ENCODE peak calls at places on chromosomes 16 and 17, in seven cellular contexts. One of them, this sample, is unnamed. For H3K36me3, the result is how much of the 10 kb centered on the place peaks cover.

GRCh38 chr17:78072961-78073360 is 55.6 kb downstream of the TMC6 start:
- DNase-seq in right atrium auricular region: no peak
- DNase-seq in endothelial cell of umbilical vein: no peak
- DNase-seq in vagina: no peak
- DNase-seq in spleen: no peak
- DNase-seq in endodermal cell: no peak
- DNase-seq in heart right ventricle: no peak
- DNase-seq in this sample: no peak

GRCh38 chr17:57649731-57650484 is 95.2 kb downstream of the CCDC182 start:
- DNase-seq in vagina: no peak
- DNase-seq in endodermal cell: peak
- DNase-seq in right atrium auricular region: no peak
- DNase-seq in endothelial cell of umbilical vein: no peak
- DNase-seq in heart right ventricle: no peak
- DNase-seq in spleen: no peak
- DNase-seq in this sample: no peak

GRCh38 chr17:81967533-81968395 is 6.8 kb upstream of the NOTUM start:
- DNase-seq in endodermal cell: peak
- DNase-seq in vagina: no peak
- DNase-seq in heart right ventricle: peak
- DNase-seq in endothelial cell of umbilical vein: no peak
- DNase-seq in spleen: peak
- DNase-seq in right atrium auricular region: peak
- DNase-seq in this sample: no peak

GRCh38 chr17:34725008-34725407 is 145.6 kb downstream of the TMEM132E start:
- DNase-seq in right atrium auricular region: no peak
- DNase-seq in endothelial cell of umbilical vein: no peak
- DNase-seq in vagina: no peak
- DNase-seq in heart right ventricle: no peak
- DNase-seq in spleen: no peak
- DNase-seq in endodermal cell: peak
- DNase-seq in this sample: no peak

GRCh38 chr16:84963046-84963445 is 48.3 kb downstream of the ZDHHC7 start:
- DNase-seq in heart right ventricle: no peak
- DNase-seq in spleen: no peak
- DNase-seq in vagina: no peak
- DNase-seq in endodermal cell: no peak
- DNase-seq in endothelial cell of umbilical vein: no peak
- DNase-seq in right atrium auricular region: no peak
- DNase-seq in this sample: no peak

GRCh38 chr16:23428351-23428750 is 24.6 kb downstream of the COG7 start:
- DNase-seq in spleen: no peak
- DNase-seq in endothelial cell of umbilical vein: no peak
- DNase-seq in endodermal cell: no peak
- DNase-seq in heart right ventricle: no peak
- DNase-seq in right atrium auricular region: no peak
- DNase-seq in vagina: no peak
- DNase-seq in this sample: no peak

GRCh38 chr17:49290690-49291326 is 60.2 kb upstream of the PHOSPHO1 start:
- DNase-seq in vagina: no peak
- DNase-seq in spleen: no peak
- DNase-seq in endothelial cell of umbilical vein: peak
- DNase-seq in endodermal cell: peak
- DNase-seq in right atrium auricular region: no peak
- DNase-seq in heart right ventricle: peak
- DNase-seq in this sample: peak

GRCh38 chr16:12614662-12615278 is 188.9 kb downstream of the CPPED1 start:
- DNase-seq in vagina: no peak
- DNase-seq in heart right ventricle: no peak
- DNase-seq in spleen: no peak
- DNase-seq in endodermal cell: peak
- DNase-seq in right atrium auricular region: no peak
- DNase-seq in endothelial cell of umbilical vein: no peak
- DNase-seq in this sample: no peak

GRCh38 chr16:86322840-86323239 is 187.5 kb upstream of the FOXF1 start:
- DNase-seq in vagina: no peak
- DNase-seq in endothelial cell of umbilical vein: no peak
- DNase-seq in right atrium auricular region: no peak
- DNase-seq in heart right ventricle: no peak
- DNase-seq in endodermal cell: no peak
- DNase-seq in spleen: no peak
- DNase-seq in this sample: no peak

GRCh38 chr17:12673788-12674187 is 8.1 kb downstream of the MYOCD start:
- DNase-seq in right atrium auricular region: no peak
- DNase-seq in spleen: no peak
- DNase-seq in endodermal cell: no peak
- DNase-seq in vagina: no peak
- DNase-seq in endothelial cell of umbilical vein: no peak
- DNase-seq in heart right ventricle: no peak
- DNase-seq in this sample: no peak

GRCh38 chr17:49401971-49402491 is 12.7 kb downstream of the PHB1 start:
- DNase-seq in vagina: no peak
- DNase-seq in right atrium auricular region: no peak
- DNase-seq in spleen: no peak
- DNase-seq in endothelial cell of umbilical vein: no peak
- DNase-seq in heart right ventricle: no peak
- DNase-seq in endodermal cell: peak
- DNase-seq in this sample: no peak

GRCh38 chr16:30657866-30658730 is at the start of gene FBRS:
- DNase-seq in vagina: peak
- DNase-seq in endodermal cell: peak
- DNase-seq in heart right ventricle: peak
- DNase-seq in right atrium auricular region: peak
- DNase-seq in spleen: peak
- DNase-seq in endothelial cell of umbilical vein: peak
- DNase-seq in this sample: peak

GRCh38 chr16:30656388-30656787 is 1.8 kb upstream of the FBRS start:
- DNase-seq in vagina: no peak
- DNase-seq in endodermal cell: no peak
- DNase-seq in right atrium auricular region: no peak
- DNase-seq in spleen: no peak
- DNase-seq in heart right ventricle: no peak
- DNase-seq in endothelial cell of umbilical vein: no peak
- DNase-seq in this sample: no peak

GRCh38 chr16:30654856-30655255 is 3.4 kb upstream of the FBRS start:
- DNase-seq in heart right ventricle: no peak
- DNase-seq in right atrium auricular region: no peak
- DNase-seq in endothelial cell of umbilical vein: no peak
- DNase-seq in spleen: no peak
- DNase-seq in endodermal cell: no peak
- DNase-seq in vagina: no peak
- DNase-seq in this sample: no peak

GRCh38 chr16:30656974-30657865 is 1.0 kb upstream of the FBRS start:
- DNase-seq in vagina: no peak
- DNase-seq in right atrium auricular region: peak
- DNase-seq in endothelial cell of umbilical vein: no peak
- DNase-seq in endodermal cell: no peak
- DNase-seq in heart right ventricle: no peak
- DNase-seq in spleen: peak
- DNase-seq in this sample: no peak

GRCh38 chr16:30655815-30656347 is 2.4 kb upstream of the FBRS start:
- DNase-seq in vagina: no peak
- DNase-seq in endothelial cell of umbilical vein: no peak
- DNase-seq in heart right ventricle: no peak
- DNase-seq in endodermal cell: no peak
- DNase-seq in spleen: peak
- DNase-seq in right atrium auricular region: no peak
- DNase-seq in this sample: no peak
- TF ChIP-seq CTCF in vagina: no peak
- TF ChIP-seq CTCF in endothelial cell of umbilical vein: no peak
- TF ChIP-seq CTCF in heart right ventricle: no peak
- TF ChIP-seq CTCF in endodermal cell: no peak
- TF ChIP-seq CTCF in spleen: no peak
- TF ChIP-seq CTCF in right atrium auricular region: no peak
- TF ChIP-seq CTCF in this sample: no peak

DNA sequence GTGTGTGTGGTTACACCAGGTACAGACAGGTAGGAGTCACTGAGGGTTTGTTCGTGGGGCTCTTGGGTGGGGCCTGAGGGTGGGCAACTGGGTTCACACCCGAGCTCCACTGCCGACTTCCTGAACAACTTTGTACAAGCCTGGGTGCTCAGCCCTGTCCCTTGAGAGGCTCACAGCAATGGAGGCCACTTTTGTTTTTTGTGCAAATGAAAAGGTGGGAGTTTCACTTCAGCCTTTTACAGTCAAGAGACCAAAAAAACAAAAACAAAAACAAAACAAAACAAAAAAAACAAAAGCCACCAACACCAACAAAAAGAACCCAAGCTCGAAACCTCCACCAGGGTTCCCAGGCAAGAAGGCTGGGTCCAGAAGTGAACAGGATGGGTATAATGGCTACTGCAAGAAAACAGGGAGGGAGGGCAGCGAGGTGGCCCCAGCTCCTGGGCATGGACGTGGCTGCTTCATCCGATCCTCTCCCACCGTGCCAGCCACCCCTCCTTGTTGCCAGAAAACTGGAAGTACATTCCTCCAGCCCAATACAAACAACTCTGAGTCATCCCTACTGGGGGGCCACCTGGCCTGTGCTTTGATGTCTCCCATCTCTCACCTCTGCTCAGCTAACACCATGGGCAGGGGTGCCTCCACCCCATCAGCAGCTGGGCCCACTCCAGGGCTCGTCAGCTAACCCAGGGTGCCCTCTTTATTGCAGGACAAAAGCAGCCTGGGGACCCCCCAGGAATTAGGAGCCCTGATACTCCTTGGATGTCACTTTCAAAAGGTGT is 2.1 kb downstream of the RHBDF2 start:
- DNase-seq in spleen: no peak
- DNase-seq in heart right ventricle: no peak
- DNase-seq in endothelial cell of umbilical vein: no peak
- DNase-seq in endodermal cell: no peak
- DNase-seq in vagina: no peak
- DNase-seq in right atrium auricular region: no peak
- DNase-seq in this sample: no peak
- H3K4me3 ChIP-seq in spleen: peak
- H3K4me3 ChIP-seq in heart right ventricle: peak
- H3K4me3 ChIP-seq in endothelial cell of umbilical vein: no peak
- H3K4me3 ChIP-seq in endodermal cell: no peak
- H3K4me3 ChIP-seq in vagina: no peak
- H3K4me3 ChIP-seq in right atrium auricular region: peak
- H3K4me3 ChIP-seq in this sample: no peak

GRCh38 chr16:3727806-3728381 is 10.6 kb upstream of the TRAP1 start:
- DNase-seq in endodermal cell: no peak
- DNase-seq in endothelial cell of umbilical vein: no peak
- DNase-seq in heart right ventricle: no peak
- DNase-seq in vagina: no peak
- DNase-seq in right atrium auricular region: no peak
- DNase-seq in spleen: peak
- DNase-seq in this sample: no peak

GRCh38 chr16:3730161-3731125 is 13.1 kb upstream of the TRAP1 start:
- DNase-seq in right atrium auricular region: no peak
- DNase-seq in endothelial cell of umbilical vein: no peak
- DNase-seq in spleen: peak
- DNase-seq in heart right ventricle: no peak
- DNase-seq in vagina: no peak
- DNase-seq in endodermal cell: no peak
- DNase-seq in this sample: no peak

GRCh38 chr16:3728424-3729160 is 11.3 kb upstream of the TRAP1 start:
- DNase-seq in endothelial cell of umbilical vein: no peak
- DNase-seq in vagina: no peak
- DNase-seq in heart right ventricle: no peak
- DNase-seq in spleen: peak
- DNase-seq in right atrium auricular region: no peak
- DNase-seq in endodermal cell: no peak
- DNase-seq in this sample: no peak

GRCh38 chr16:3731126-3731935 is 14.0 kb upstream of the TRAP1 start:
- DNase-seq in spleen: peak
- DNase-seq in right atrium auricular region: no peak
- DNase-seq in vagina: no peak
- DNase-seq in endodermal cell: no peak
- DNase-seq in heart right ventricle: no peak
- DNase-seq in endothelial cell of umbilical vein: no peak
- DNase-seq in this sample: no peak

GRCh38 chr16:3729161-3730112 is 12.1 kb upstream of the TRAP1 start:
- DNase-seq in endothelial cell of umbilical vein: no peak
- DNase-seq in vagina: no peak
- DNase-seq in spleen: peak
- DNase-seq in heart right ventricle: no peak
- DNase-seq in endodermal cell: no peak
- DNase-seq in right atrium auricular region: no peak
- DNase-seq in this sample: no peak
- H3K36me3 ChIP-seq in endothelial cell of umbilical vein: under half
- H3K36me3 ChIP-seq in vagina: under half
- H3K36me3 ChIP-seq in spleen: half or more
- H3K36me3 ChIP-seq in heart right ventricle: under half
- H3K36me3 ChIP-seq in endodermal cell: under half
- H3K36me3 ChIP-seq in right atrium auricular region: half or more
- H3K36me3 ChIP-seq in this sample: half or more

GRCh38 chr17:45051060-45051719 is at the start of gene DCAKD:
- DNase-seq in right atrium auricular region: peak
- DNase-seq in endothelial cell of umbilical vein: peak
- DNase-seq in spleen: peak
- DNase-seq in endodermal cell: peak
- DNase-seq in heart right ventricle: peak
- DNase-seq in vagina: no peak
- DNase-seq in this sample: peak
- TF ChIP-seq CTCF in right atrium auricular region: no peak
- TF ChIP-seq CTCF in endothelial cell of umbilical vein: no peak
- TF ChIP-seq CTCF in spleen: peak
- TF ChIP-seq CTCF in endodermal cell: no peak
- TF ChIP-seq CTCF in heart right ventricle: peak
- TF ChIP-seq CTCF in vagina: no peak
- TF ChIP-seq CTCF in this sample: no peak

GRCh38 chr16:11327277-11328171 is 17.7 kb upstream of the RMI2 start:
- DNase-seq in vagina: no peak
- DNase-seq in endodermal cell: peak
- DNase-seq in heart right ventricle: peak
- DNase-seq in spleen: no peak
- DNase-seq in endothelial cell of umbilical vein: no peak
- DNase-seq in right atrium auricular region: no peak
- DNase-seq in this sample: no peak
- H3K4me3 ChIP-seq in vagina: no peak
- H3K4me3 ChIP-seq in endodermal cell: no peak
- H3K4me3 ChIP-seq in heart right ventricle: no peak
- H3K4me3 ChIP-seq in spleen: no peak
- H3K4me3 ChIP-seq in endothelial cell of umbilical vein: no peak
- H3K4me3 ChIP-seq in right atrium auricular region: no peak
- H3K4me3 ChIP-seq in this sample: no peak

DNA sequence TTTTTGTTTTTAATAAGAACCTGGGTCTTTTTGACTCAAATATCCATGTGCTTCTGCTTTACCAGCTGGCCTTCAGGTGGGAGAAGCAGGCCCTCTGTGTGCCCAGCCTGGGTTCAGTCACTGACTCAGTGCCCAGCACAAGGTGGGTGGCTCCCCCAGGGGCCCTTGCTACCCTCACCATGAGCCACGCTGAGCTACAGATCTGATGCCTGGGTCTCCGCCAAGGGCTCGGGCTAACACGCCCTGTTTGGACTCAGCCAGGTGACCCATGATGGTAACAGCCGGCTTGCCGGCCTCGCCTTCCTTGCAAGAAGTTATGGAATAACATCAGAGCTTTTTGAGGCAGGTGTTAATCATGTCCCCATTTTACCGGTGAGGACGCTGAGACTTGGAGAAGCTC is 109.5 kb upstream of the NLRP1 start:
- DNase-seq in endodermal cell: no peak
- DNase-seq in vagina: no peak
- DNase-seq in right atrium auricular region: no peak
- DNase-seq in heart right ventricle: no peak
- DNase-seq in endothelial cell of umbilical vein: no peak
- DNase-seq in spleen: no peak
- DNase-seq in this sample: no peak
- H3K36me3 ChIP-seq in endodermal cell: under half
- H3K36me3 ChIP-seq in vagina: under half
- H3K36me3 ChIP-seq in right atrium auricular region: under half
- H3K36me3 ChIP-seq in heart right ventricle: under half
- H3K36me3 ChIP-seq in endothelial cell of umbilical vein: under half
- H3K36me3 ChIP-seq in spleen: under half
- H3K36me3 ChIP-seq in this sample: under half